ENCODE peak calls at places on chromosomes 7 and 10, in ten cellular contexts. S, T, V, K, N, X, H, J, P and W are unnamed samples.

GRCh38 chr10:70662362-70663220 is 9.7 kb upstream of the ADAMTS14 start:
- DNase-seq in S (no peak), T (no peak), V (no peak), K (no peak), N (no peak), X (no peak), H (no peak), J (no peak), P (no peak), W (no peak)

GRCh38 chr7:95843286-95843685 is 70.9 kb downstream of the DYNC1I1 start:
- DNase-seq in S (no peak), T (no peak), V (no peak), K (peak; percentile 28), N (no peak), X (no peak), H (no peak), J (no peak), P (no peak), W (no peak)

GRCh38 chr10:132562177-132562915 is 24.8 kb downstream of the INPP5A start:
- DNase-seq in S (no peak), T (no peak), V (no peak), K (no peak), N (no peak), X (no peak), H (no peak), J (no peak), P (no peak), W (no peak)

GRCh38 chr7:137231167-137231566 is 112.4 kb downstream of the PTN start:
- DNase-seq in S (no peak), T (no peak), V (no peak), K (no peak), N (no peak), X (no peak), H (no peak), J (no peak), P (no peak), W (no peak)

GRCh38 chr7:106064836-106065559 is 47.1 kb downstream of the SYPL1 start:
- DNase-seq in S (peak; percentile 99), T (no peak), V (peak; percentile 78), K (peak; percentile 61), N (peak; percentile 90), X (no peak), H (peak; percentile 81), J (no peak), P (peak; percentile 97), W (peak; percentile 92)

GRCh38 chr7:110001254-110001938 is 1089.5 kb upstream of the LRRN3 start:
- DNase-seq in S (no peak), T (no peak), V (no peak), K (no peak), N (no peak), X (no peak), H (no peak), J (no peak), P (no peak), W (no peak)

GRCh38 chr7:108813247-108814014 is 243.8 kb downstream of the DNAJB9 start:
- DNase-seq in S (no peak), T (no peak), V (no peak), K (no peak), N (no peak), X (no peak), H (no peak), J (no peak), P (no peak), W (no peak)

GRCh38 chr10:955820-956217 is 24.3 kb upstream of the LARP4B start:
- DNase-seq in S (no peak), T (no peak), V (no peak), K (no peak), N (no peak), X (no peak), H (no peak), J (no peak), P (no peak), W (no peak)

GRCh38 chr7:39434012-39434411 is 132.2 kb upstream of the YAE1 start:
- DNase-seq in S (no peak), T (no peak), V (no peak), K (no peak), N (no peak), X (no peak), H (no peak), J (no peak), P (no peak), W (no peak)